ENCODE peak calls at places on chromosome 17, in six cellular contexts. X is heart left ventricle, H is ovary, A is endothelial cell of umbilical vein, L is HepG2, D is transverse colon. E is an unnamed sample.

GRCh38 chr17:82491196-82491530 is 28.4 kb upstream of the FOXK2 start:
- DNase-seq in X (no peak), H (no peak), A (no peak), L (no peak), D (no peak), E (no peak)

GRCh38 chr17:1638624-1639300 is 6.8 kb downstream of the SCARF1 start:
- DNase-seq in X (no peak), H (no peak), A (no peak), L (no peak), D (no peak), E (no peak)

GRCh38 chr17:79844869-79845600 is 5.8 kb upstream of the CBX4 start:
- DNase-seq in X (peak; percentile 63), H (peak; percentile 78), A (no peak), L (peak; percentile 74), D (peak; percentile 68), E (peak; percentile 75)

GRCh38 chr17:76431509-76431908 is 21.4 kb downstream of the UBE2O start:
- DNase-seq in X (no peak), H (no peak), A (no peak), L (no peak), D (no peak), E (no peak)

GRCh38 chr17:76635039-76635438 is 8.5 kb downstream of the ST6GALNAC1 start:
- DNase-seq in X (no peak), H (no peak), A (no peak), L (no peak), D (no peak), E (no peak)

GRCh38 chr17:80738406-80738805 is 193.8 kb downstream of the RPTOR start:
- DNase-seq in X (no peak), H (no peak), A (no peak), L (no peak), D (no peak), E (no peak)

GRCh38 chr17:12592941-12593340 is 72.7 kb upstream of the MYOCD start:
- DNase-seq in X (no peak), H (no peak), A (no peak), L (no peak), D (no peak), E (no peak)

GRCh38 chr17:27808629-27809028 is 8.3 kb upstream of the NOS2 start:
- DNase-seq in X (no peak), H (no peak), A (no peak), L (no peak), D (no peak), E (no peak)

GRCh38 chr17:82836823-82837357 is 2.9 kb downstream of the ZNF750 start:
- DNase-seq in X (no peak), H (no peak), A (no peak), L (no peak), D (no peak), E (peak; percentile 48)

GRCh38 chr17:34570491-34570890 is 8.9 kb upstream of the TMEM132E start:
- DNase-seq in X (no peak), H (no peak), A (no peak), L (no peak), D (no peak), E (no peak)

GRCh38 chr17:66459811-66460270 is 157.4 kb downstream of the PRKCA start:
- DNase-seq in X (peak; percentile 33), H (peak; percentile 68), A (peak; percentile 97), L (peak; percentile 95), D (peak; percentile 44), E (peak; percentile 92)

GRCh38 chr17:70875729-70876344 is 706.5 kb downstream of the KCNJ2 start:
- DNase-seq in X (no peak), H (no peak), A (no peak), L (no peak), D (no peak), E (no peak)

GRCh38 chr17:41810659-41811548 is 845 bp downstream of the P3H4 start:
- DNase-seq in X (no peak), H (peak; percentile 48), A (no peak), L (no peak), D (peak; percentile 23), E (peak; percentile 72)

GRCh38 chr17:37791434-37791833 is 46.6 kb upstream of the HNF1B start:
- DNase-seq in X (no peak), H (no peak), A (peak; percentile 7), L (peak; percentile 45), D (peak; percentile 37), E (no peak)

GRCh38 chr17:77349976-77350830 is 209.4 kb downstream of the SEC14L1 start:
- DNase-seq in X (peak; percentile 32), H (no peak), A (peak; percentile 26), L (no peak), D (no peak), E (peak; percentile 64)

GRCh38 chr17:77186141-77186604 is 45.4 kb downstream of the SEC14L1 start:
- DNase-seq in X (no peak), H (no peak), A (no peak), L (no peak), D (no peak), E (no peak)

GRCh38 chr17:34024303-34025178 is 230.5 kb upstream of the CCL2 start:
- DNase-seq in X (no peak), H (no peak), A (no peak), L (no peak), D (no peak), E (no peak)

GRCh38 chr17:49748223-49748622 is 15.7 kb downstream of the FAM117A start:
- DNase-seq in X (no peak), H (no peak), A (no peak), L (no peak), D (no peak), E (no peak)

GRCh38 chr17:4480929-4481898 is 17.5 kb upstream of the SPNS2 start:
- DNase-seq in X (no peak), H (no peak), A (no peak), L (no peak), D (peak; percentile 81), E (no peak)

GRCh38 chr17:27552467-27552779 is 78.6 kb upstream of the LGALS9 start:
- DNase-seq in X (no peak), H (no peak), A (peak; percentile 49), L (peak; percentile 45), D (no peak), E (no peak)

GRCh38 chr17:57861000-57861736 is 11.3 kb upstream of the MRPS23 start:
- DNase-seq in X (peak; percentile 65), H (no peak), A (peak; percentile 30), L (peak; percentile 94), D (peak; percentile 76), E (peak; percentile 85)

GRCh38 chr17:57862990-57863667 is 13.3 kb upstream of the MRPS23 start:
- DNase-seq in X (no peak), H (peak; percentile 11), A (no peak), L (peak; percentile 94), D (no peak), E (peak; percentile 67)

GRCh38 chr17:57861737-57862409 is 12.0 kb upstream of the MRPS23 start:
- DNase-seq in X (peak; percentile 73), H (peak; percentile 52), A (peak; percentile 26), L (peak; percentile 54), D (peak; percentile 66), E (peak; percentile 89)

GRCh38 chr17:57864273-57864672 is 14.4 kb upstream of the MRPS23 start:
- DNase-seq in X (no peak), H (peak; percentile 7), A (no peak), L (no peak), D (no peak), E (no peak)

DNA sequence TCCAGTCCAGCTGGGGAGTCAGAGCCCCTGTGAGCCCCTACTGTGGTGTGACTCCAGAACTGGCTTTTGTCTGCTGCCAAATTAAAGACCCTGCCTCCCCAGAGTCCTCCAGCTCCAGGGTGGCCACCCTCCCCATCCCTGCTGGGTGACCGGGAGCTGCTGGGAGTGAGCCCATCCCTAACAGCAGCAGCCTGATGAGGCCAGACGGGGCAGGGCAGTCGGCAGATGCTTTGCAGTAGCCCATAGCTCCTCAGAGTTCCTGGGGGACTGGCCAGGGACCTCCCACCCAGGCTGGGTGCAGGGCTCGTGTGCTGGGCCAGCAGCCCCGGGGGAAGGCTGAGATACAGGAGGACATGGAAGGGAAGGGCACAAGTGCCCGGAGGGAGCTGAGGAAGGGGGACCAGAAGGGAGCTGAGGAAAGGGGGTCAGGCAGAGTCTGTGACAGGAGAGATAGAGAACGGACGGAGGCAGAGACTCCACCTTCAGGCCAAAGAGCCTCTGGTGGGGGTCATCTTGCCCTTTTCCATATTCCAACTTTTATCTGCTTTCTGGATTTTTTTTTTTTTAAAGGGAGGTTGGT is 12.7 kb upstream of the MRPS23 start:
- DNase-seq in X (no peak), H (peak; percentile 18), A (no peak), L (no peak), D (no peak), E (no peak)
- H3K27ac ChIP-seq in X (peak overlapping the region; percentile 78), H (no peak overlapping the region), A (no peak overlapping the region), L (peak overlapping the region; percentile 77), D (peak overlapping the region; percentile 92), E (peak overlapping the region; percentile 97)

GRCh38 chr17:73759324-73760185 is 115.3 kb upstream of the SDK2 start:
- DNase-seq in X (no peak), H (no peak), A (no peak), L (no peak), D (no peak), E (no peak)
- TF ChIP-seq POLR2A in X (no peak), H (no peak), A (no peak), L (no peak), D (no peak), E (no peak)

DNA sequence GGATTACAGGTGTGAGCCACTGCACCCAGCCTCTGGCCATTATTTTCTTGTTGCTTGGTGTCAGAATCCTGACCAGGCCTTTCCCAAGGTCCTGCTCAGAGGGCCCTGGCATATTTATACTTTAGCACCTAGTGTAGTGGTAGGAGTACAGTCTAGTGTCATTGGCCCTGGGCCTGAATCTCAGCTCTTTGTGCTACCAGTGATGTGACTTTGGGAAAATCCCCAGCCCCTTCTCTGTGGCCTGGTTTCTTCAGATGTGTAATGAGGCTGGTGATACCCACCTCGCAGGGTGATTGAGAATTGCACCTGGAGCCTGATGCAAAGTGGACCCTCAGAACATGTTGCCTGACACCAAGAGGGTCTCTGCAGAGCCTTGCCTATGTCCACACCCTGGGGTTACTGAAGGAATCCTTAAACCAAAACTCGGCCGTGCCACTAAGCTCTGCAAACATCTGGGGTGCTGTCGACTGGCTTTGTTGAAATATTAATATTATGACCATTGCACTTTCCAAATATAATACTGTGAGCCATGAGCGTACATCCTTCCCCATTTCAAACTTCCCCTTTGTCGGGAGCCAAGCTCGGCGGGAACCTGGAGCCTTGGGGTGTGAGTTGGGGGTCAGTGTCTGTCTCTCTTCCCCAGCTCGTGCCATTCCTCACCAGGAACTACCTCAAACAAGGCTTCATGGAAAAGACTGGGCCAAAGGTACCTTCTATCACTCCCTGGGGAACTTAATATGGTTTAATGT is 18.0 kb upstream of the RNF135 start:
- DNase-seq in X (no peak), H (no peak), A (no peak), L (no peak), D (peak; percentile 25), E (peak; percentile 26)
- H3K27ac ChIP-seq in X (peak overlapping the region; percentile 19), H (no peak overlapping the region), A (no peak overlapping the region), L (no peak overlapping the region), D (peak overlapping the region; percentile 59), E (peak overlapping the region; percentile 50)

GRCh38 chr17:29566473-29567361 is at the start of gene ABHD15:
- DNase-seq in X (peak; percentile 62), H (peak; percentile 63), A (peak; percentile 79), L (peak; percentile 35), D (peak; percentile 84), E (peak; percentile 87)

GRCh38 chr17:29567362-29568330 is 809 bp upstream of the ABHD15 start:
- DNase-seq in X (peak; percentile 73), H (peak; percentile 56), A (peak; percentile 46), L (peak; percentile 47), D (peak; percentile 80), E (peak; percentile 83)

GRCh38 chr17:29570521-29570920 is 2.0 kb downstream of the TP53I13 start:
- DNase-seq in X (no peak), H (no peak), A (no peak), L (no peak), D (peak; percentile 49), E (peak; percentile 66)

GRCh38 chr17:29569245-29569950 is 897 bp downstream of the TP53I13 start:
- DNase-seq in X (peak; percentile 20), H (no peak), A (no peak), L (no peak), D (no peak), E (peak; percentile 59)

GRCh38 chr17:29568331-29569244 is at the start of gene TP53I13:
- DNase-seq in X (peak; percentile 93), H (peak; percentile 90), A (peak; percentile 82), L (peak; percentile 51), D (peak; percentile 94), E (peak; percentile 93)
- TF ChIP-seq POLR2A in X (peak; percentile 83), H (peak; percentile 37), A (peak; percentile 57), L (peak; percentile 72), D (peak; percentile 80), E (peak; percentile 26)